ENCODE peak calls at places on chromosome 19, in five cellular contexts. W is HepG2, V is ascending aorta, G is stomach, A is left ventricle myocardium inferior. S is an unnamed sample.

GRCh38 chr19:10230155-10230903 is 802 bp downstream of the S1PR2 start:
- DNase-seq in W (no peak), V (no peak), G (peak), A (peak), S (no peak)

GRCh38 chr19:30441011-30441410 is 68.8 kb downstream of the ZNF536 start:
- DNase-seq in W (no peak), V (no peak), G (no peak), A (no peak), S (no peak)

GRCh38 chr19:29293292-29293691 is 80.3 kb upstream of the UQCRFS1 start:
- DNase-seq in W (no peak), V (no peak), G (no peak), A (no peak), S (no peak)

GRCh38 chr19:52897149-52897935 is at the start of gene ZNF320:
- DNase-seq in W (no peak), V (peak), G (peak), A (peak), S (peak)

GRCh38 chr19:4732680-4733114 is 9.1 kb upstream of the DPP9 start:
- DNase-seq in W (peak), V (no peak), G (peak), A (peak), S (peak)

GRCh38 chr19:49560358-49560900 is 19.9 kb downstream of the NOSIP start:
- DNase-seq in W (no peak), V (no peak), G (no peak), A (peak), S (no peak)

GRCh38 chr19:41882568-41883462 is at the start of gene ARHGEF1:
- DNase-seq in W (no peak), V (no peak), G (peak), A (peak), S (peak)

GRCh38 chr19:54137114-54137912 is at the start of gene CNOT3:
- DNase-seq in W (peak), V (peak), G (peak), A (peak), S (peak)

GRCh38 chr19:10575011-10575716 is 6.4 kb upstream of the CDKN2D start:
- DNase-seq in W (no peak), V (no peak), G (no peak), A (no peak), S (no peak)

GRCh38 chr19:38034153-38034835 is 127.3 kb downstream of the SIPA1L3 start:
- DNase-seq in W (no peak), V (no peak), G (no peak), A (no peak), S (no peak)

GRCh38 chr19:38035515-38036495 is 128.8 kb downstream of the SIPA1L3 start:
- DNase-seq in W (peak), V (no peak), G (no peak), A (no peak), S (no peak)

GRCh38 chr19:38039966-38040365 is 133.0 kb downstream of the SIPA1L3 start:
- DNase-seq in W (no peak), V (no peak), G (no peak), A (no peak), S (peak)

GRCh38 chr19:38036707-38037106 is 129.7 kb downstream of the SIPA1L3 start:
- DNase-seq in W (no peak), V (no peak), G (no peak), A (no peak), S (no peak)

GRCh38 chr19:38037151-38037611 is 130.2 kb downstream of the SIPA1L3 start:
- DNase-seq in W (no peak), V (no peak), G (no peak), A (no peak), S (no peak)
- H3K4me3 ChIP-seq in W (no peak), V (no peak), G (no peak), A (no peak), S (no peak)

GRCh38 chr19:6233827-6234511 is 45.8 kb downstream of the MLLT1 start:
- DNase-seq in W (no peak), V (no peak), G (peak), A (peak), S (no peak)
- H3K4me3 ChIP-seq in W (no peak), V (peak), G (no peak), A (peak), S (no peak)

DNA sequence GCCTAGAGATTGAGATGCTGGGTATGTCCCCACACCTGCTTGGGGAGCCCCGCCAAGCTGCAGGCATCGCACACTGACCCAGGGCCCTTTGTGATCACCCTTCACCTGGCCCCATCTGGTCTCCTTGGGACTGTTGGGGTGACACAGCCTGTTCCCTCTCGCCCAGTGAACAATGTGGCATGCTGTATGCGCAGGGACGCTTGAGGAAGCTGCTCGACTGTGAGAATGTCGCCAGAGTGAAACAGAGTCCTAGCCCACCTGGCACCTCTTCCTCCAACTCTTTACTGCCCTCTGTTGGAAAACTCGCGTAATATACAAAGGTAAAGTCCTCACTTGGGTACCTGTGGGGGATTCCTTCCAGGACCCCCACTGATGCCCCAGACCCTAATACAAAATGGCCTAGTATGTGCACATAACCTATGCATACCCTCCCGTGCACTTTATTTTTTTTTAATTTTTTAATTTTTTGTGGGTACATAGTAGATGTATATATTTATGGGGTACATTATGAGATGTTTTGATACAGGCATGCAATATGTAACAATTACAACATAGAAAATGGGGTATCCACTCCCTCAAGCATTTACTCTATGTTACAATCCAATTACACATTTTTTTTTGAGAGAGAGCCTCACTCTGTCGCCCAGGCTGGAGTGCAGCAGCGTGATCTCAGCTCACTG is 9.0 kb downstream of the BLOC1S3 start:
- DNase-seq in W (peak), V (no peak), G (no peak), A (no peak), S (no peak)
- H3K4me3 ChIP-seq in W (no peak), V (no peak), G (no peak), A (no peak), S (no peak)

GRCh38 chr19:35438527-35438926 is 9.5 kb upstream of the FFAR2 start:
- DNase-seq in W (no peak), V (no peak), G (no peak), A (no peak), S (peak)
- H3K4me3 ChIP-seq in W (no peak), V (no peak), G (no peak), A (no peak), S (no peak)

DNA sequence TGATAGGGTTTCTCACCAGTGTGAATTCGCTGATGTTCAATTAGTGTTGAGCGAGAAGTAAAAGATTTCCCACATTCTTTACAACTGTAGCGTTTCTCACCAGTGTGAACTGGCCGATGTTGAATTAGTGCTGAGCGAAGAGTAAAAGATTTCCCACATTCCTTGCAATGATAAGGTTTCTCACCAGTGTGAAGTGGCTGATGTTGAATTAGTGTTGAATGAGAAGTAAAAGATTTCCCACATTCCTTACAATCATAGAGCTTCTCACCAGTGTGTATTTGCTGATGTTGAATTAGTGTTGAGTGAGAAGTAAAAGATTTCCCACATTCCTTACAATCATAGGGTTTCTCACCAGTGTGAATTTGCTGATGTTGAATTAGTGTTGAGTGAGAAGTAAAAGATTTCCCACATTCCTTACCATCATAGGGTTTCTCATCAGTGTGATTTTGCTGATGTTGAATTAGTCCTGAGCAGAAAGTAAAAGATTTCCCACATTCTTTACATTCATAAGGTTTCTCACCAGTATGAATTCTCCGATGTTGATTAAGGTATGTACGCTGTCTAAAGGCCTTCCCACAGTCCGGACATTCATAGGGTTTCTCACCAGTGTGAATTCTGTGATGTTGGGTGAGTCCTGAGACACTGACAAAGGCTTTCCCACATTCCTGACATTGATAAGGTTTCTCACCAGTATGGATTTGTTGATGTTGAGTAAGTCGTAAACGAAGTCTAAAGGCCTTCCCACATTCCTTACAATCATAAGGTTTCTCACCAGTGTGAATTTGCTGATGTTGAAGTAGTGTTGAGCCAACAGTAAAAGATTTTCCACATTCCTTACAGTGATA is 24.0 kb downstream of the ZNF850 start:
- DNase-seq in W (no peak), V (no peak), G (no peak), A (no peak), S (no peak)
- H3K4me3 ChIP-seq in W (no peak), V (no peak), G (no peak), A (no peak), S (no peak)

GRCh38 chr19:19211499-19212432 is at the start of gene NCAN:
- DNase-seq in W (no peak), V (no peak), G (no peak), A (no peak), S (no peak)
- H3K4me3 ChIP-seq in W (no peak), V (no peak), G (no peak), A (no peak), S (no peak)

DNA sequence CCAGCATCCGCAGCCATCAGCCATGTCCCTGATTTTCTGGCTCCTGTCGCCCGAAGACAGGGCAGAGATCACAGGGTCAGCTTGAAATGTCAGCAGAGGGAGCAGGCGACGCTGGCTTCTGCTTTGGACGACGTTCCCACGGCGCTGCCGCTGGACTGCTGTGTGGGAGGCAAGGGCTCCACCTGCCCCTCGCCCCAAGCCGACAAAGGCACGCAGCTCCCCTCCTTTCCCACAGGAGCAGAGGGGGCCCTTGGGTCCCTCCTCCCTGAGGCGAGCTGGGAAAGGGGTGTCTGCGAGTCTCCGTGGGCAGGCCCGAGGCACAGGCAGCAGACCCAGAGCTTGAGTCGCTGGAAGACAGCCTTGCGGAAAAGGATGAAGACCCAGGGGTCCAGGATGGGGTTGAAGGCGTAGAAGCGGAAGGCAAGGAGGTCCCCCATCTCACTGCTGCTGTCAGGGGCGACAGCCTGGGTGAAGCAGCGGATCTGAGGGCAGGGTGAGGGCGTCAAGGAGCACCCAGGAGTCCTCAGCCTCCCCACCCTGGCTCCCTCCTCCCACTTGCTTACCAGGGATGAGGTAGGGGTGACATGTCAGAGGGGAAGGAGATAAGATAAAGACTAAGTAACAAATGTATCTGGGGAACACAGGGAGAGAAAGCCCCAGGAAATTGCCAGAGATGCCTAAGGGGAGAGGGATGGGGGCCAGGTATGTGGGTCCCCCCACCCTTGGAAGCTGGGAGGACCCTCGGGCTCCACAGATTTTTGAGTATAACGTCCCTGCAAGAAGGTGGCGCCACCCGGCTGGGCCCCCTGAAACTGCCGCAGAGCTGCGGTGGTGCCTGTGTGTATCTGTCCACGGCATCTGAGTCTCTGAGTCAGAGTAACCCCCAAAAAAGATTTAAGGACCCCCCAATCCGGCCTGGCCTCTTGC is 3.4 kb downstream of the PTGIR start:
- DNase-seq in W (no peak), V (no peak), G (no peak), A (no peak), S (no peak)
- H3K4me3 ChIP-seq in W (no peak), V (peak), G (peak), A (peak), S (no peak)

GRCh38 chr19:13056052-13056660 is 46.5 kb downstream of the LYL1 start:
- DNase-seq in W (no peak), V (no peak), G (peak), A (peak), S (peak)
- H3K4me3 ChIP-seq in W (no peak), V (peak), G (peak), A (peak), S (no peak)

DNA sequence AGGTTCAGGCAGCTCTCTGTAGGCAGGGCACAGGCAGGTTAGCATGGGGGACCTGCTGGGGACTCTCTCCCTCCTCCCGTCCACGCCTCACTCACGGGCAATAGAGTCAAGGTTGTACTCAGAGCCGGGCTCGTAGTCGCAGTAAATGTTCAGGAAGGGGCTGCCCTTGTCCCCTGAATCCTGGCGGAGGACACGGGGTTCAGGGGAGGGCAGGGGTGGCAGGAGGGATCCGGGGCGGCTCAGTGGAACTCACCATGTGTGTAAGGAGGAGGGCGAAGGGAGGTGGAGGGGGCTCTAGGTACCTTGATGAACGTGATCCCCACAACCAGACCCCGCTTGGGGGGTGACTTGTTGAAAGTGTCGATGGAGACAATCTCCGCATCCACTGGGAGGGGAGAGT is 819 bp downstream of the KPTN start:
- DNase-seq in W (no peak), V (no peak), G (no peak), A (no peak), S (no peak)
- H3K4me3 ChIP-seq in W (peak), V (peak), G (peak), A (peak), S (no peak)

S was measured in mammary epithelial cell.